ENCODE peak calls at places on chromosomes 13 and 19, in eight cellular contexts. Y is Calu3; P is MCF 10A; S is T-helper 2 cell; T is activated CD8-positive, alpha-beta memory T cell treated with anti-CD3 and anti-CD28 coated beads for 1 hour; E is stimulated activated CD4-positive, alpha-beta T cell treated with anti-CD3 and anti-CD28 coated beads, Interleukin-2, amount 100 ng/mL, for 48 hours; N is amniotic epithelial cell; V is lung microvascular endothelial cell. C is an unnamed sample.

GRCh38 chr13:112487127-112487517 is 100.8 kb downstream of the TUBGCP3 start:
- DNase-seq in Y (no peak), P (no peak), S (no peak), T (no peak), E (no peak), N (no peak), V (no peak), C (no peak)

GRCh38 chr19:17605761-17606745 is 50.6 kb downstream of the COLGALT1 start:
- DNase-seq in Y (peak; percentile 86), P (peak; percentile 65), S (peak; percentile 82), T (peak; percentile 42), E (peak; percentile 65), N (peak; percentile 62), V (peak; percentile 75), C (peak; percentile 29)

GRCh38 chr13:78121459-78122348 is 203.1 kb upstream of the EDNRB start:
- DNase-seq in Y (peak; percentile 3), P (peak; percentile 69), S (no peak), T (no peak), E (peak; percentile 15), N (peak; percentile 46), V (peak; percentile 89), C (no peak)

GRCh38 chr13:76980075-76980718 is 11.7 kb upstream of the CLN5 start:
- DNase-seq in Y (peak; percentile 74), P (peak; percentile 70), S (peak; percentile 78), T (peak; percentile 55), E (peak; percentile 92), N (peak; percentile 18), V (peak; percentile 77), C (peak; percentile 85)

GRCh38 chr13:51148952-51149573 is 38.0 kb upstream of the C13orf42 start:
- DNase-seq in Y (peak; percentile 17), P (peak; percentile 38), S (no peak), T (no peak), E (no peak), N (peak; percentile 60), V (peak; percentile 79), C (no peak)

GRCh38 chr13:110869231-110869804 is 45.6 kb downstream of the ANKRD10 start:
- DNase-seq in Y (no peak), P (no peak), S (no peak), T (no peak), E (no peak), N (no peak), V (peak; percentile 74), C (no peak)

GRCh38 chr13:108270442-108270841 is 924 bp downstream of the TNFSF13B start:
- DNase-seq in Y (no peak), P (no peak), S (no peak), T (no peak), E (no peak), N (peak; percentile 32), V (no peak), C (no peak)

GRCh38 chr13:49549289-49549688 is 36.1 kb downstream of the RCBTB1 start:
- DNase-seq in Y (no peak), P (peak; percentile 8), S (no peak), T (no peak), E (no peak), N (no peak), V (no peak), C (no peak)

GRCh38 chr13:30725331-30726085 is 9.8 kb upstream of the ALOX5AP start:
- DNase-seq in Y (no peak), P (no peak), S (no peak), T (no peak), E (no peak), N (no peak), V (peak; percentile 92), C (peak; percentile 54)

GRCh38 chr13:79477968-79478367 is 3.0 kb upstream of the NDFIP2 start:
- DNase-seq in Y (no peak), P (no peak), S (no peak), T (no peak), E (no peak), N (no peak), V (no peak), C (no peak)

GRCh38 chr19:44066305-44066704 is 5.7 kb upstream of the ZNF284 start:
- DNase-seq in Y (no peak), P (no peak), S (no peak), T (no peak), E (no peak), N (no peak), V (no peak), C (no peak)

GRCh38 chr13:31962661-31963345 is 68.8 kb upstream of the FRY start:
- DNase-seq in Y (no peak), P (no peak), S (no peak), T (no peak), E (no peak), N (peak; percentile 37), V (no peak), C (no peak)

GRCh38 chr19:13033819-13034611 is 38.7 kb downstream of the NFIX start:
- DNase-seq in Y (peak; percentile 75), P (peak; percentile 77), S (peak; percentile 22), T (no peak), E (no peak), N (peak; percentile 29), V (peak; percentile 78), C (peak; percentile 87)